ENCODE peak calls at places on chromosome 18, in eight cellular contexts. C is KBM-7; M is anterior cingulate cortex; L is activated naive CD4-positive, alpha-beta T cell treated with anti-CD3 and anti-CD28 coated beads, Interleukin-2, amount 10 ng/mL, durations not matched to agents 7 days and 5 days; O is Right ventricle myocardium superior; Y is mesendoderm; Z is CD4-positive, alpha-beta memory T cell; A is midbrain. K is an unnamed sample.
A peak's percentile ranks its signal among the peaks of the same experiment; 100 is the strongest.

GRCh38 chr18:366466-367053 is 98.7 kb upstream of the THOC1 start:
- DNase-seq in C (no peak), M (no peak), L (no peak), O (no peak), Y (peak; percentile 49), Z (no peak), A (no peak), K (no peak)

GRCh38 chr18:33928226-33928625 is 296.5 kb downstream of the NOL4 start:
- DNase-seq in C (no peak), M (no peak), L (no peak), O (no peak), Y (no peak), Z (no peak), A (no peak), K (no peak)

GRCh38 chr18:10230072-10230471 is 224.4 kb upstream of the APCDD1 start:
- DNase-seq in C (peak; percentile 53), M (no peak), L (no peak), O (no peak), Y (peak; percentile 85), Z (no peak), A (no peak), K (no peak)

GRCh38 chr18:2905802-2906521 is 59.2 kb downstream of the EMILIN2 start:
- DNase-seq in C (no peak), M (no peak), L (peak; percentile 70), O (peak; percentile 85), Y (peak; percentile 62), Z (peak; percentile 37), A (no peak), K (peak; percentile 78)

GRCh38 chr18:49230331-49230730 is 230.1 kb downstream of the DYM start:
- DNase-seq in C (no peak), M (no peak), L (no peak), O (no peak), Y (no peak), Z (no peak), A (no peak), K (no peak)

GRCh38 chr18:21897811-21898210 is 157.2 kb downstream of the MIB1 start:
- DNase-seq in C (peak; percentile 63), M (no peak), L (peak; percentile 32), O (no peak), Y (peak; percentile 79), Z (no peak), A (peak; percentile 40), K (no peak)

GRCh38 chr18:41842886-41843285 is 112.1 kb upstream of the PIK3C3 start:
- DNase-seq in C (no peak), M (no peak), L (no peak), O (no peak), Y (no peak), Z (no peak), A (no peak), K (no peak)

GRCh38 chr18:50097702-50098101 is 97.2 kb downstream of the MYO5B start:
- DNase-seq in C (no peak), M (no peak), L (no peak), O (no peak), Y (no peak), Z (no peak), A (no peak), K (no peak)

GRCh38 chr18:9537638-9538037 is 62.3 kb downstream of the RALBP1 start:
- DNase-seq in C (no peak), M (no peak), L (no peak), O (no peak), Y (no peak), Z (no peak), A (no peak), K (no peak)

GRCh38 chr18:45793295-45793965 is 32.0 kb upstream of the SIGLEC15 start:
- DNase-seq in C (no peak), M (no peak), L (no peak), O (no peak), Y (peak; percentile 61), Z (no peak), A (no peak), K (no peak)

GRCh38 chr18:7902399-7902839 is 335.3 kb downstream of the PTPRM start:
- DNase-seq in C (no peak), M (no peak), L (no peak), O (no peak), Y (no peak), Z (no peak), A (no peak), K (no peak)

GRCh38 chr18:58224425-58224750 is 180.4 kb downstream of the NEDD4L start:
- DNase-seq in C (no peak), M (no peak), L (no peak), O (no peak), Y (no peak), Z (no peak), A (no peak), K (no peak)

GRCh38 chr18:32274307-32274706 is 84.5 kb downstream of the MEP1B start:
- DNase-seq in C (no peak), M (no peak), L (no peak), O (no peak), Y (no peak), Z (no peak), A (no peak), K (no peak)

K was measured in left ventricle myocardium inferior.